ENCODE peak calls at places on chromosomes 6 and 20, in five cellular contexts. E is H1, O is A549, W is K562, V is HepG2. R is an unnamed sample.

GRCh38 chr6:10395946-10396577 is 18.8 kb downstream of the TFAP2A start:
- DNase-seq in E (no peak), O (no peak), W (no peak), V (no peak), R (no peak)

GRCh38 chr20:34715384-34715783 is 11.2 kb downstream of the TP53INP2 start:
- DNase-seq in E (no peak), O (no peak), W (no peak), V (no peak), R (no peak)

GRCh38 chr20:4896971-4897497 is 104.3 kb downstream of the SLC23A2 start:
- DNase-seq in E (peak; percentile 78), O (no peak), W (peak; percentile 3), V (no peak), R (no peak)

GRCh38 chr6:116352515-116353471 is 18.0 kb upstream of the DSE start:
- DNase-seq in E (no peak), O (no peak), W (no peak), V (no peak), R (no peak)

GRCh38 chr6:3535716-3536435 is 79.0 kb upstream of the SLC22A23 start:
- DNase-seq in E (peak; percentile 28), O (no peak), W (no peak), V (no peak), R (no peak)

GRCh38 chr6:166050559-166050958 is 117.1 kb downstream of the TBXT start:
- DNase-seq in E (no peak), O (no peak), W (no peak), V (no peak), R (no peak)

GRCh38 chr6:56766806-56767178 is 124.1 kb upstream of the DST start:
- DNase-seq in E (no peak), O (no peak), W (no peak), V (no peak), R (no peak)

GRCh38 chr6:40627316-40627715 is 40.2 kb upstream of the LRFN2 start:
- DNase-seq in E (no peak), O (no peak), W (no peak), V (no peak), R (no peak)

GRCh38 chr6:33192671-33193602 is 670 bp upstream of the COL11A2 start:
- DNase-seq in E (peak; percentile 71), O (no peak), W (no peak), V (no peak), R (peak; percentile 75)

GRCh38 chr20:4181956-4182945 is 166.9 kb upstream of the RNF24 start:
- DNase-seq in E (no peak), O (no peak), W (no peak), V (no peak), R (no peak)

GRCh38 chr6:135088818-135089809 is 34.5 kb upstream of the HBS1L start:
- DNase-seq in E (no peak), O (peak; percentile 10), W (peak; percentile 60), V (peak; percentile 25), R (peak; percentile 10)

GRCh38 chr6:79543886-79544285 is 6.7 kb upstream of the LCA5 start:
- DNase-seq in E (no peak), O (no peak), W (no peak), V (no peak), R (no peak)

GRCh38 chr6:44072959-44073611 is 54.2 kb downstream of the MRPL14 start:
- DNase-seq in E (peak; percentile 84), O (peak; percentile 72), W (peak; percentile 97), V (peak; percentile 82), R (peak; percentile 95)

GRCh38 chr20:3744806-3745685 is 12.6 kb downstream of the HSPA12B start:
- DNase-seq in E (peak; percentile 100), O (peak; percentile 94), W (peak; percentile 95), V (peak; percentile 74), R (peak; percentile 90)

GRCh38 chr6:140043357-140043756 is 668.9 kb upstream of the CITED2 start:
- DNase-seq in E (no peak), O (peak; percentile 38), W (no peak), V (no peak), R (no peak)

GRCh38 chr6:75530696-75531095 is 37.1 kb upstream of the FILIP1 start:
- DNase-seq in E (no peak), O (no peak), W (no peak), V (no peak), R (no peak)

GRCh38 chr6:3788408-3789017 is 37.0 kb upstream of the PXDC1 start:
- DNase-seq in E (no peak), O (no peak), W (no peak), V (peak; percentile 79), R (no peak)

GRCh38 chr6:4780360-4780812 is 4.2 kb downstream of the CDYL start:
- DNase-seq in E (no peak), O (no peak), W (peak; percentile 73), V (no peak), R (no peak)

GRCh38 chr6:4922488-4923037 is 81.3 kb downstream of the RPP40 start:
- DNase-seq in E (no peak), O (no peak), W (no peak), V (no peak), R (no peak)

GRCh38 chr20:62734881-62735280 is 26.2 kb downstream of the NTSR1 start:
- DNase-seq in E (no peak), O (no peak), W (no peak), V (no peak), R (no peak)

GRCh38 chr6:144566868-144567615 is 281.9 kb downstream of the UTRN start:
- DNase-seq in E (no peak), O (no peak), W (no peak), V (no peak), R (no peak)

GRCh38 chr6:41257369-41258195 is 28.9 kb downstream of the TREM1 start:
- DNase-seq in E (no peak), O (no peak), W (no peak), V (no peak), R (no peak)

GRCh38 chr6:108974201-108974600 is 120.4 kb downstream of the SESN1 start:
- DNase-seq in E (no peak), O (no peak), W (no peak), V (no peak), R (no peak)

GRCh38 chr6:25175656-25176055 is 103.5 kb upstream of the CARMIL1 start:
- DNase-seq in E (no peak), O (no peak), W (no peak), V (no peak), R (no peak)

GRCh38 chr6:163984446-163984936 is 570.0 kb downstream of the QKI start:
- DNase-seq in E (no peak), O (no peak), W (no peak), V (no peak), R (no peak)

GRCh38 chr6:53483423-53484353 is 61.2 kb downstream of the GCLC start:
- DNase-seq in E (no peak), O (no peak), W (peak; percentile 81), V (peak; percentile 26), R (peak; percentile 31)
- TF ChIP-seq USF2 in E (no peak), O (no peak), W (peak; percentile 74), V (peak; percentile 31), R (no peak)

GRCh38 chr6:111837641-111838500 is 35.4 kb downstream of the FYN start:
- DNase-seq in E (no peak), O (no peak), W (no peak), V (no peak), R (no peak)
- H3K4me2 ChIP-seq in E (no peak overlapping the region), O (no peak overlapping the region), W (peak overlapping the region; percentile 12), V (no peak overlapping the region), R (no peak overlapping the region)

GRCh38 chr6:149921361-149921760 is 1.6 kb downstream of the RAET1G start:
- DNase-seq in E (no peak), O (no peak), W (no peak), V (no peak), R (no peak)
- TF ChIP-seq USF2 in E (no peak), O (no peak), W (no peak), V (no peak), R (no peak)

GRCh38 chr20:38066969-38067716 is 33.6 kb downstream of the RPRD1B start:
- DNase-seq in E (no peak), O (no peak), W (no peak), V (no peak), R (no peak)
- H3K4me2 ChIP-seq in E (no peak overlapping the region), O (no peak overlapping the region), W (no peak overlapping the region), V (no peak overlapping the region), R (no peak overlapping the region)